ENCODE peak calls at places on chromosomes 4 and X, in five cellular contexts. L is activated naive CD4-positive, alpha-beta T cell treated with anti-CD3 and anti-CD28 coated beads, Interleukin-2, amount 50 U/mL, for 72 hours; Q is NCI-H774; Z is stimulated activated CD4-positive, alpha-beta T cell treated with anti-CD3 and anti-CD28 coated beads, Interleukin-2, amount 100 ng/mL, for 48 hours; I is CD8-positive, alpha-beta memory T cell. J is an unnamed sample.

GRCh38 chr4:7624361-7624760 is 189.6 kb upstream of the PSAPL1 start:
- DNase-seq in L (no peak), Q (no peak), Z (no peak), I (no peak), J (no peak)

GRCh38 chrX:105711805-105712204 is 110.5 kb upstream of the NRK start:
- DNase-seq in L (no peak), Q (no peak), Z (no peak), I (no peak), J (no peak)

GRCh38 chr4:176538217-176538925 is 218.6 kb downstream of the SPCS3 start:
- DNase-seq in L (no peak), Q (no peak), Z (no peak), I (no peak), J (no peak)

GRCh38 chr4:53616219-53616618 is 24.9 kb upstream of the LNX1 start:
- DNase-seq in L (no peak), Q (no peak), Z (no peak), I (no peak), J (no peak)

GRCh38 chr4:55407119-55407518 is 11.4 kb downstream of the TMEM165 start:
- DNase-seq in L (no peak), Q (no peak), Z (no peak), I (no peak), J (no peak)

GRCh38 chr4:110840221-110840654 is 217.4 kb upstream of the PITX2 start:
- DNase-seq in L (no peak), Q (no peak), Z (no peak), I (no peak), J (no peak)

GRCh38 chr4:147723316-147723715 is 8.6 kb upstream of the ARHGAP10 start:
- DNase-seq in L (no peak), Q (no peak), Z (no peak), I (no peak), J (no peak)

GRCh38 chrX:122546269-122546668 is 637.8 kb upstream of the GRIA3 start:
- DNase-seq in L (no peak), Q (no peak), Z (no peak), I (no peak), J (no peak)

GRCh38 chrX:68431836-68432235 is 1.5 kb downstream of the OPHN1 start:
- DNase-seq in L (no peak), Q (no peak), Z (no peak), I (no peak), J (no peak)

GRCh38 chr4:127479031-127479622 is 153.6 kb upstream of the INTU start:
- DNase-seq in L (no peak), Q (no peak), Z (no peak), I (no peak), J (no peak)

GRCh38 chr4:123409301-123409700 is 12.7 kb downstream of the SPRY1 start:
- DNase-seq in L (no peak), Q (no peak), Z (no peak), I (no peak), J (no peak)

GRCh38 chrX:134171661-134172587 is 65.1 kb upstream of the CCDC160 start:
- DNase-seq in L (peak; percentile 28), Q (no peak), Z (peak; percentile 10), I (peak; percentile 31), J (no peak)

GRCh38 chrX:147948531-147948930 is 32.6 kb upstream of the FMR1NB start:
- DNase-seq in L (no peak), Q (no peak), Z (no peak), I (no peak), J (no peak)

GRCh38 chrX:109519001-109519400 is 17.6 kb upstream of the NXT2 start:
- DNase-seq in L (no peak), Q (no peak), Z (no peak), I (no peak), J (no peak)

GRCh38 chrX:44881549-44881948 is 8.6 kb downstream of the KDM6A start:
- DNase-seq in L (no peak), Q (no peak), Z (no peak), I (no peak), J (no peak)

GRCh38 chr4:79964715-79965345 is 108.2 kb downstream of the ANTXR2 start:
- DNase-seq in L (no peak), Q (no peak), Z (no peak), I (no peak), J (no peak)

GRCh38 chrX:124223524-124223923 is 108.9 kb upstream of the TEX13D start:
- DNase-seq in L (no peak), Q (no peak), Z (no peak), I (no peak), J (no peak)

GRCh38 chr4:46937493-46937892 is 28.4 kb upstream of the COX7B2 start:
- DNase-seq in L (no peak), Q (no peak), Z (no peak), I (no peak), J (no peak)

GRCh38 chr4:109078724-109079123 is 223.7 kb downstream of the COL25A1 start:
- DNase-seq in L (no peak), Q (no peak), Z (no peak), I (no peak), J (no peak)

GRCh38 chr4:46999584-46999983 is 6.2 kb upstream of the GABRA4 start:
- DNase-seq in L (no peak), Q (no peak), Z (no peak), I (no peak), J (no peak)

GRCh38 chr4:59979061-59979460 is 1221.1 kb upstream of the ADGRL3 start:
- DNase-seq in L (no peak), Q (no peak), Z (no peak), I (no peak), J (no peak)

GRCh38 chr4:68732653-68733466 is 62.4 kb upstream of the UGT2B15 start:
- DNase-seq in L (no peak), Q (no peak), Z (no peak), I (no peak), J (no peak)

GRCh38 chr4:144894525-144894924 is 203.5 kb downstream of the ANAPC10 start:
- DNase-seq in L (no peak), Q (no peak), Z (no peak), I (no peak), J (peak; percentile 12)

GRCh38 chr4:20158195-20158594 is 93.5 kb upstream of the SLIT2 start:
- DNase-seq in L (no peak), Q (no peak), Z (no peak), I (no peak), J (no peak)

GRCh38 chr4:85147481-85148076 is 181.1 kb upstream of the WDFY3 start:
- DNase-seq in L (no peak), Q (peak; percentile 64), Z (no peak), I (no peak), J (peak; percentile 2)

J was measured in GDM1.